ENCODE peak calls at places on chromosome 20, in nine cellular contexts. M, F, W, I, L, P, T, E and J are unnamed samples.

GRCh38 chr20:44909872-44910689 is at the start of gene PABPC1L:
- DNase-seq in M (peak; percentile 92), F (peak; percentile 76), W (peak; percentile 78), I (peak; percentile 49), L (peak; percentile 54), P (peak; percentile 66), T (peak; percentile 96), E (peak; percentile 60), J (peak; percentile 59)

GRCh38 chr20:33679758-33680485 is 5.7 kb upstream of the NECAB3 start:
- DNase-seq in M (no peak), F (no peak), W (no peak), I (no peak), L (no peak), P (no peak), T (no peak), E (no peak), J (no peak)

GRCh38 chr20:22305391-22305790 is 279.0 kb downstream of the FOXA2 start:
- DNase-seq in M (no peak), F (no peak), W (no peak), I (no peak), L (no peak), P (no peak), T (no peak), E (no peak), J (no peak)

GRCh38 chr20:58528412-58528811 is 13.2 kb upstream of the APCDD1L start:
- DNase-seq in M (no peak), F (no peak), W (no peak), I (no peak), L (no peak), P (no peak), T (no peak), E (no peak), J (no peak)

GRCh38 chr20:25077610-25078169 is 4.3 kb downstream of the VSX1 start:
- DNase-seq in M (peak; percentile 86), F (peak; percentile 58), W (peak; percentile 41), I (no peak), L (peak; percentile 55), P (no peak), T (peak; percentile 64), E (no peak), J (no peak)

GRCh38 chr20:36645998-36646397 is at the start of gene SLA2:
- DNase-seq in M (peak; percentile 66), F (no peak), W (no peak), I (no peak), L (no peak), P (no peak), T (no peak), E (peak; percentile 53), J (no peak)

GRCh38 chr20:25273541-25274358 is 25.9 kb downstream of the PYGB start:
- DNase-seq in M (peak; percentile 46), F (no peak), W (no peak), I (no peak), L (peak; percentile 43), P (no peak), T (no peak), E (no peak), J (peak; percentile 63)

GRCh38 chr20:32610897-32611218 is 25.7 kb upstream of the NOL4L start:
- DNase-seq in M (no peak), F (no peak), W (no peak), I (no peak), L (no peak), P (no peak), T (no peak), E (no peak), J (no peak)

GRCh38 chr20:34989118-34989517 is 33.5 kb downstream of the MYH7B start:
- DNase-seq in M (no peak), F (no peak), W (no peak), I (no peak), L (no peak), P (no peak), T (no peak), E (no peak), J (no peak)

GRCh38 chr20:34986311-34987287 is 30.9 kb downstream of the MYH7B start:
- DNase-seq in M (no peak), F (no peak), W (no peak), I (no peak), L (peak; percentile 29), P (no peak), T (no peak), E (no peak), J (no peak)

GRCh38 chr20:34988176-34988540 is 32.5 kb downstream of the MYH7B start:
- DNase-seq in M (no peak), F (peak; percentile 19), W (no peak), I (no peak), L (no peak), P (no peak), T (no peak), E (no peak), J (no peak)

GRCh38 chr20:34985439-34986310 is 30.0 kb downstream of the MYH7B start:
- DNase-seq in M (no peak), F (no peak), W (no peak), I (no peak), L (no peak), P (no peak), T (no peak), E (no peak), J (no peak)

DNA sequence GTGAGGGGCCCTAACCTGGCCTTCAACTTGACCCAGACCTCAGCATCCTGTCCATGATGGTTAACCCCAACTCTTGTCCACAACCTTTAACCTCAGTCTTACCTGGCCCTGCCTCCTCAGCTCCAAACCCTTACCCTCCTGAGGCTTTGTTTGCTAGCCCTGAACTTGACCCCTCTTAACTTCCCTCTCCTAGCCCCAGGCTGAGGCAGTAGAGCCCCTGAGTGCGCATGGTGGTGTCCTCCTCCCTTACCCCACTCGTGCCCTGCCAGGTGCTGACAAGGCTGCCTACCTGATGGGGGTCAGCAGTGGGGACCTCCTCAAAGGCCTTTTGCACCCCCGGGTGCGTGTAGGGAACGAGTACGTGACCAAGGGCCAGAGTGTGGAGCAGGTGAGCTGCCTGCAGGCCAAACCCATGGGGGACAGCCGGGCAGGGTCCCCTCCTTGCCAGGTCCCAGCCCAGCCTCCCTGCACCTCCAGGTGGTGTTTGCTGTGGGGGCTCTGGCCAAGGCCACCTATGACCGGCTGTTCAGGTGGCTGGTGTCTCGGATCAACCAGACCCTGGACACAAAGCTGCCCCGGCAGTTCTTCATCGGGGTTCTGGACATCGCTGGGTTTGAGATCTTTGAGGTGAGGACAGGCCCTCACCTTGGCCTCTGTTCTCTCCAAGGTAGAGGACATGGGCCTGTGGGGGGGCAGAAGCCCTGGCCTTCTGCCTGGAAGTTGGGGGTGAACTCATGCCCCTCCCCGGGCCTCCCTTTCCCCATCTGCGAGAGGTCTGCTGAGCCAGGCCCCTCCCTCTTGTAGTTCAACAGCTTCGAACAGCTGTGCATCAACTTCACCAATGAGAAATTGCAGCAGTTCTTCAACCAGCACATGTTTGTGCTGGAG is 31.9 kb downstream of the MYH7B start:
- DNase-seq in M (no peak), F (no peak), W (no peak), I (no peak), L (peak; percentile 27), P (no peak), T (no peak), E (no peak), J (no peak)
- H3K27me3 ChIP-seq in M (peaks cover 20% of the 10 kb centered on the region), F (no peaks in the 10 kb centered on the region), W (peaks cover 43% of the 10 kb centered on the region), I (peaks cover 5% of the 10 kb centered on the region), L (no peaks in the 10 kb centered on the region), P (peaks cover 7% of the 10 kb centered on the region), T (no peaks in the 10 kb centered on the region), E (peaks cover 14% of the 10 kb centered on the region), J (no peaks in the 10 kb centered on the region)

DNA sequence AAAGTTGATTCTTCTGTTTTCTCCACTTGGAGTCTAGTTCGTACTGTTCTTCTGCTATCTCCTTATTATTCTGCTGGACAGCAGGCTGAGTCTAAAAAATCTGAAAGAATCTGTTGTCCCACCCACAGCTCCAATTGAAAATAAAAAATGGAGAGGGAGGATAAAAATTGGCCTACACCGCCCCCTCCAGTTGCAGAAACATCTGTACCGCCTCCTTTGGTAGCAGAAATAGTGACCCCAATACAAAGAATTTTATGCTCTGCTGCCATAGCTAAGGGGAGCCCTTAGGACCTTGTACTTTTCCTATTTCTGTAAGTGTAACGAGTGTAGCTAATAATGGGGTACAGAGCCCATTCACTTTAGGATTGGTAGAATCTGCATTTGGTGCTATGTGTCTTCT is 4.9 kb upstream of the FKBP1A start:
- DNase-seq in M (no peak), F (peak; percentile 39), W (no peak), I (no peak), L (no peak), P (no peak), T (no peak), E (no peak), J (no peak)
- TF ChIP-seq CTCF in M (peak; percentile 30), F (peak; percentile 39), W (no peak), I (peak; percentile 51), L (peak; percentile 41), P (no peak), T (peak; percentile 43), E (no peak), J (peak; percentile 53)

DNA sequence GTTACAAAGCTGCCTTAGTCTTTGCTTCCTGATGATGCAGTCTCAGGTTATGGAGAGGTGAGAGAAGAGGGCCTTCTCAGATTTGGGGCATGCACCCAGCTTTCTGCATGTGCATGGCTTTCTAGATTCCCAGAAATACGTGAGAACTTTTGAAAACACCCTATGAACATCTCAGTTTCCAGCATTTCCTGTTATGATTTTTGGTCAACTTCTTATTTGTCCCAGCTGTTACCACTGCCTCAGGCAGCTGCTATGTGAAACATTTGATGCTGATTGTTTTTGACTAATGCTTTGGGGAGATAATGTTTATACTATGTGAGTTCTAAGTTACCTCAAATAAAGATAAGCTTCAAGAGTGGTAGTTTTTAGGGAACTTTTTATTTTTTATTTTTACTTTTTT is 9.5 kb upstream of the SNAP25 start:
- DNase-seq in M (no peak), F (peak; percentile 18), W (no peak), I (no peak), L (no peak), P (no peak), T (no peak), E (no peak), J (no peak)
- H3K27me3 ChIP-seq in M (no peaks in the 10 kb centered on the region), F (peaks cover 15% of the 10 kb centered on the region), W (no peaks in the 10 kb centered on the region), I (peaks cover 5% of the 10 kb centered on the region), L (no peaks in the 10 kb centered on the region), P (peaks cover 5% of the 10 kb centered on the region), T (no peaks in the 10 kb centered on the region), E (no peaks in the 10 kb centered on the region), J (no peaks in the 10 kb centered on the region)

GRCh38 chr20:47175501-47175900 is 181.0 kb downstream of the ZMYND8 start:
- DNase-seq in M (no peak), F (peak; percentile 34), W (no peak), I (no peak), L (no peak), P (no peak), T (no peak), E (no peak), J (no peak)

GRCh38 chr20:47178851-47179250 is 177.6 kb downstream of the ZMYND8 start:
- DNase-seq in M (no peak), F (no peak), W (no peak), I (no peak), L (no peak), P (no peak), T (no peak), E (no peak), J (no peak)

GRCh38 chr20:47178277-47178676 is 178.2 kb downstream of the ZMYND8 start:
- DNase-seq in M (no peak), F (no peak), W (no peak), I (no peak), L (no peak), P (no peak), T (no peak), E (no peak), J (no peak)

GRCh38 chr20:47179267-47179666 is 177.2 kb downstream of the ZMYND8 start:
- DNase-seq in M (no peak), F (no peak), W (no peak), I (no peak), L (no peak), P (no peak), T (no peak), E (no peak), J (no peak)

DNA sequence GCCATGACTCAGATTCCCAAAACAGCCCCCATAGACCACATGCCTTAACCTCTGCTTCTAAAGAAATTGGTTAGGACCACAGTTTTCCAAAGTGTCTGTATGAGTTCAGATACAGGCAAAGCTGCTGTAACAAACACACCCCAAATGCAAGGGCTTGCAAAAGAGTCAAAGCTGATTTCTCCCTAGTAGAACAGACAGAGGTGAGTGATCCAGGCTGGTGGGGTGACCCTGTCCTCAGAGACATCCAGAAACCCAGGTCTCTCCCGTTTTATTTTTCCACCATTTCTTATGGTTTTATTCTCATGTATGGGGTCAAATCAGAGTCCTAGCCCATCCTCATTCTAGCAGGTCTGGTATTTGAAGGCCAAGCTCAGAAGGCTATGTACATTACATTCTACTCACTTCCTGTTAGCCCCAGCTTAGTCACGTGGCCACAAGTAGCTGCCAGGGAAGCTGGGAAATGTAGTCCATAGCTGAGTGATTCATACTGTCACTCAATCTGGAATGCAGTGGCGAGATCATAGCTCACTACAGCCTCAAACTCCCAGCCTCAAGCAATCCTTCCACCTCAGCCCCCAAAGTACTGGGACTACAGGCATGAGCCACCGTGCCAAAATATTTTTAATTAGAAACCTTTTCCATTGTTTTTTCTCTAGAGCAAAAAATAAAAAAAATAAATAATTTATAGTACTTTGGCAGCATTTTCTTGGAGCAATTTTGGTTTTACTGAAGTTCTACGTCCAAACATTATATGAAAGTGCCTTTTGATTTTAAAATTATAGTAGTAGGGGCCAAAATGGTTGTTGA is 175.2 kb downstream of the ZMYND8 start:
- DNase-seq in M (no peak), F (peak; percentile 81), W (peak; percentile 92), I (peak; percentile 77), L (no peak), P (peak; percentile 88), T (peak; percentile 70), E (no peak), J (no peak)
- TF ChIP-seq CTCF in M (no peak), F (no peak), W (no peak), I (no peak), L (no peak), P (no peak), T (no peak), E (no peak), J (no peak)